ENCODE peak calls at places on chromosomes 16 and 17, in eight cellular contexts. I is progenitor cell of endocrine pancreas, N is mucosa of descending colon, M is RWPE1, W is fibroblast of mammary gland, Q is EL, J is skeletal muscle cell, X is NCI-H2107. H is an unnamed sample.

GRCh38 chr16:21300309-21301167 is 22.4 kb upstream of the CRYM start:
- DNase-seq in Q (peak; percentile 100), J (peak; percentile 99), W (peak; percentile 100), X (peak; percentile 93), I (peak; percentile 72), M (peak; percentile 94), N (peak; percentile 89), H (peak; percentile 89)

GRCh38 chr16:22313876-22314470 is 16.8 kb downstream of the POLR3E start:
- DNase-seq in J (no peak), I (no peak), N (no peak), Q (no peak), M (no peak), W (no peak), X (no peak), H (no peak)

GRCh38 chr16:9627427-9627826 is 536.0 kb downstream of the HAPSTR1 start:
- DNase-seq in J (no peak), X (no peak), M (no peak), W (no peak), I (no peak), N (no peak), Q (no peak), H (no peak)

GRCh38 chr17:47199627-47200324 is 9.4 kb upstream of the MYL4 start:
- DNase-seq in J (no peak), M (no peak), I (no peak), W (no peak), Q (no peak), X (no peak), N (no peak), H (no peak)

GRCh38 chr17:20994779-20995149 is 48.0 kb downstream of the USP22 start:
- DNase-seq in M (no peak), X (no peak), W (no peak), N (peak; percentile 16), I (no peak), Q (no peak), J (no peak), H (no peak)

GRCh38 chr17:412211-413015 is 59.8 kb upstream of the RPH3AL start:
- DNase-seq in Q (peak; percentile 68), W (peak; percentile 68), N (no peak), M (peak; percentile 34), J (peak; percentile 7), X (no peak), I (no peak), H (peak; percentile 53)

GRCh38 chr17:1491406-1492248 is 859 bp downstream of the MYO1C start:
- DNase-seq in Q (peak; percentile 61), X (no peak), I (no peak), W (no peak), J (no peak), M (peak; percentile 75), N (peak; percentile 86), H (no peak)

GRCh38 chr17:52762147-52762793 is 603.8 kb upstream of the CA10 start:
- DNase-seq in J (no peak), Q (no peak), I (no peak), M (no peak), X (no peak), W (no peak), N (no peak), H (no peak)

GRCh38 chr16:75288596-75289120 is 37.2 kb upstream of the BCAR1 start:
- DNase-seq in W (no peak), N (no peak), M (no peak), I (no peak), J (no peak), Q (no peak), X (no peak), H (no peak)

GRCh38 chr17:56771563-56771962 is 62.2 kb downstream of the C17orf67 start:
- DNase-seq in J (no peak), W (no peak), N (no peak), M (no peak), Q (no peak), I (no peak), X (no peak), H (no peak)

GRCh38 chr16:82625066-82625968 is 1.5 kb upstream of the CDH13 start:
- DNase-seq in W (no peak), J (no peak), X (no peak), Q (no peak), M (no peak), N (no peak), I (no peak), H (no peak)

GRCh38 chr17:21400816-21401593 is 24.8 kb downstream of the KCNJ12 start:
- DNase-seq in W (no peak), I (no peak), Q (no peak), M (no peak), X (no peak), J (no peak), N (no peak), H (no peak)

GRCh38 chr17:76414334-76415295 is 30.2 kb downstream of the SPHK1 start:
- DNase-seq in M (no peak), Q (peak; percentile 45), I (no peak), X (no peak), N (peak; percentile 45), W (peak; percentile 45), J (no peak), H (no peak)

GRCh38 chr16:11585460-11586374 is 1.0 kb downstream of the LITAF start:
- DNase-seq in M (peak; percentile 20), X (no peak), Q (peak; percentile 40), W (no peak), N (peak; percentile 69), I (no peak), J (no peak), H (no peak)

GRCh38 chr17:80960797-80961452 is 30.7 kb upstream of the CHMP6 start:
- DNase-seq in Q (no peak), I (no peak), M (no peak), X (no peak), W (no peak), J (no peak), N (peak; percentile 17), H (no peak)

H was measured in neuronal stem cell.